ENCODE peak calls at places on chromosomes 5 and 9, in seven cellular contexts. S is right lobe of liver; C is left cardiac atrium; W is activated CD8-positive, alpha-beta T cell treated with anti-CD3 and anti-CD28 coated beads for 36 hours; D is activated T-cell treated with anti-CD3 and anti-CD28 coated beads, Interleukin-2, amount 50 U/mL, for 4 hours; V is upper lobe of left lung; G is mucosa of descending colon. M is an unnamed sample.

GRCh38 chr5:170861855-170862766 is at the start of gene RANBP17:
- ATAC-seq in S (peak), C (peak), W (no peak), D (peak), V (peak), G (peak), M (no peak)

GRCh38 chr5:127280494-127281220 is 9.9 kb upstream of the MEGF10 start:
- ATAC-seq in S (no peak), C (no peak), W (no peak), D (no peak), V (no peak), G (no peak), M (peak)

GRCh38 chr9:1009101-1009707 is 32.7 kb downstream of the DMRT3 start:
- ATAC-seq in S (peak), C (peak), W (peak), D (peak), V (peak), G (peak), M (peak)

GRCh38 chr5:113488645-113489184 is 462 bp upstream of the MCC start:
- ATAC-seq in S (peak), C (peak), W (peak), D (peak), V (peak), G (peak), M (no peak)

GRCh38 chr5:153256-153655 is 38.0 kb upstream of the LRRC14B start:
- ATAC-seq in S (no peak), C (no peak), W (no peak), D (no peak), V (no peak), G (no peak), M (no peak)

GRCh38 chr5:21121213-21121612 is 1133.2 kb upstream of the CDH18 start:
- ATAC-seq in S (no peak), C (no peak), W (no peak), D (no peak), V (no peak), G (no peak), M (peak)

GRCh38 chr9:116868212-116868611 is 181.1 kb downstream of the TRIM32 start:
- ATAC-seq in S (peak), C (no peak), W (no peak), D (no peak), V (no peak), G (peak), M (peak)

GRCh38 chr5:96114736-96115466 is 153.2 kb upstream of the ELL2 start:
- ATAC-seq in S (no peak), C (no peak), W (peak), D (peak), V (no peak), G (no peak), M (no peak)

GRCh38 chr5:180391276-180391675 is 38.1 kb upstream of the GFPT2 start:
- ATAC-seq in S (no peak), C (no peak), W (no peak), D (no peak), V (no peak), G (no peak), M (no peak)

GRCh38 chr9:89661391-89661949 is 56.7 kb downstream of the GADD45G start:
- ATAC-seq in S (peak), C (peak), W (no peak), D (no peak), V (peak), G (peak), M (no peak)

GRCh38 chr9:16540996-16541668 is 329.3 kb downstream of the BNC2 start:
- ATAC-seq in S (no peak), C (peak), W (no peak), D (no peak), V (peak), G (no peak), M (no peak)

GRCh38 chr5:160266044-160266718 is 36.9 kb downstream of the FABP6 start:
- ATAC-seq in S (no peak), C (no peak), W (no peak), D (no peak), V (no peak), G (no peak), M (no peak)

M was measured in stimulated activated memory B cell treated with anti-CD40 and anti-IgM and Interleukin-4, amounts not matched to agents 10 μg/mL and 1 μg/mL and 100 μg/mL, for 72 hours.